ENCODE peak calls at places on chromosomes 11 and 22, in eight cellular contexts. One of them, this sample, is unnamed.

GRCh38 chr11:42768576-42768975 is 543.2 kb upstream of the API5 start:
- DNase-seq in HAP-1: no peak
- DNase-seq in GM12865: no peak
- DNase-seq in cardiac muscle cell: no peak
- DNase-seq in ELF-1: no peak
- DNase-seq in tibial artery: no peak
- DNase-seq in heart right ventricle: no peak
- DNase-seq in activated gamma-delta T cell: no peak
- DNase-seq in this sample: no peak

GRCh38 chr11:105732611-105733010 is 122.7 kb downstream of the GRIA4 start:
- DNase-seq in HAP-1: no peak
- DNase-seq in GM12865: no peak
- DNase-seq in cardiac muscle cell: no peak
- DNase-seq in ELF-1: no peak
- DNase-seq in tibial artery: no peak
- DNase-seq in heart right ventricle: no peak
- DNase-seq in activated gamma-delta T cell: no peak
- DNase-seq in this sample: no peak

GRCh38 chr11:122847437-122847836 is 9.1 kb downstream of the CRTAM start:
- DNase-seq in HAP-1: no peak
- DNase-seq in GM12865: no peak
- DNase-seq in cardiac muscle cell: no peak
- DNase-seq in ELF-1: no peak
- DNase-seq in tibial artery: no peak
- DNase-seq in heart right ventricle: no peak
- DNase-seq in activated gamma-delta T cell: no peak
- DNase-seq in this sample: no peak

GRCh38 chr11:2142762-2143202 is 3.6 kb upstream of the IGF2 start:
- DNase-seq in HAP-1: no peak
- DNase-seq in GM12865: peak
- DNase-seq in cardiac muscle cell: peak
- DNase-seq in ELF-1: no peak
- DNase-seq in tibial artery: no peak
- DNase-seq in heart right ventricle: no peak
- DNase-seq in activated gamma-delta T cell: no peak
- DNase-seq in this sample: no peak

GRCh38 chr11:35040221-35040942 is 98.6 kb upstream of the CD44 start:
- DNase-seq in HAP-1: no peak
- DNase-seq in GM12865: peak
- DNase-seq in cardiac muscle cell: peak
- DNase-seq in ELF-1: no peak
- DNase-seq in tibial artery: no peak
- DNase-seq in heart right ventricle: no peak
- DNase-seq in activated gamma-delta T cell: no peak
- DNase-seq in this sample: no peak

GRCh38 chr11:120335596-120335927 is 651 bp upstream of the ARHGEF12 start:
- DNase-seq in HAP-1: peak
- DNase-seq in GM12865: no peak
- DNase-seq in cardiac muscle cell: peak
- DNase-seq in ELF-1: no peak
- DNase-seq in tibial artery: peak
- DNase-seq in heart right ventricle: no peak
- DNase-seq in activated gamma-delta T cell: no peak
- DNase-seq in this sample: no peak

GRCh38 chr11:128052912-128053641 is 534.3 kb downstream of the ETS1 start:
- DNase-seq in HAP-1: no peak
- DNase-seq in GM12865: no peak
- DNase-seq in cardiac muscle cell: peak
- DNase-seq in ELF-1: no peak
- DNase-seq in tibial artery: no peak
- DNase-seq in heart right ventricle: no peak
- DNase-seq in activated gamma-delta T cell: no peak
- DNase-seq in this sample: no peak

GRCh38 chr11:117837791-117838190 is 13.2 kb upstream of the FXYD2 start:
- DNase-seq in HAP-1: no peak
- DNase-seq in GM12865: no peak
- DNase-seq in cardiac muscle cell: no peak
- DNase-seq in ELF-1: no peak
- DNase-seq in tibial artery: no peak
- DNase-seq in heart right ventricle: peak
- DNase-seq in activated gamma-delta T cell: no peak
- DNase-seq in this sample: peak

GRCh38 chr11:38824573-38824972 is 2226.5 kb upstream of the RAG2 start:
- DNase-seq in HAP-1: peak
- DNase-seq in GM12865: peak
- DNase-seq in cardiac muscle cell: peak
- DNase-seq in ELF-1: peak
- DNase-seq in tibial artery: no peak
- DNase-seq in heart right ventricle: no peak
- DNase-seq in activated gamma-delta T cell: no peak
- DNase-seq in this sample: no peak

GRCh38 chr11:1838426-1839131 is at the start of gene TNNI2:
- DNase-seq in HAP-1: no peak
- DNase-seq in GM12865: no peak
- DNase-seq in cardiac muscle cell: no peak
- DNase-seq in ELF-1: no peak
- DNase-seq in tibial artery: no peak
- DNase-seq in heart right ventricle: no peak
- DNase-seq in activated gamma-delta T cell: no peak
- DNase-seq in this sample: no peak

GRCh38 chr11:76207642-76208378 is 1.5 kb upstream of the WNT11 start:
- DNase-seq in HAP-1: peak
- DNase-seq in GM12865: peak
- DNase-seq in cardiac muscle cell: peak
- DNase-seq in ELF-1: peak
- DNase-seq in tibial artery: peak
- DNase-seq in heart right ventricle: peak
- DNase-seq in activated gamma-delta T cell: peak
- DNase-seq in this sample: peak

GRCh38 chr11:67277231-67277961 is 11.1 kb downstream of the GRK2 start:
- DNase-seq in HAP-1: peak
- DNase-seq in GM12865: peak
- DNase-seq in cardiac muscle cell: peak
- DNase-seq in ELF-1: peak
- DNase-seq in tibial artery: peak
- DNase-seq in heart right ventricle: peak
- DNase-seq in activated gamma-delta T cell: peak
- DNase-seq in this sample: peak

GRCh38 chr11:126586303-126586627 is 230.8 kb downstream of the ST3GAL4 start:
- DNase-seq in HAP-1: no peak
- DNase-seq in GM12865: no peak
- DNase-seq in cardiac muscle cell: no peak
- DNase-seq in ELF-1: peak
- DNase-seq in tibial artery: no peak
- DNase-seq in heart right ventricle: no peak
- DNase-seq in activated gamma-delta T cell: no peak
- DNase-seq in this sample: no peak

GRCh38 chr22:44099696-44100095 is 75.6 kb downstream of the PARVB start:
- DNase-seq in HAP-1: no peak
- DNase-seq in GM12865: no peak
- DNase-seq in cardiac muscle cell: no peak
- DNase-seq in ELF-1: no peak
- DNase-seq in tibial artery: no peak
- DNase-seq in heart right ventricle: no peak
- DNase-seq in activated gamma-delta T cell: no peak
- DNase-seq in this sample: peak

GRCh38 chr11:130636672-130637463 is 188.4 kb downstream of the ADAMTS15 start:
- DNase-seq in HAP-1: no peak
- DNase-seq in GM12865: peak
- DNase-seq in cardiac muscle cell: peak
- DNase-seq in ELF-1: no peak
- DNase-seq in tibial artery: no peak
- DNase-seq in heart right ventricle: no peak
- DNase-seq in activated gamma-delta T cell: no peak
- DNase-seq in this sample: no peak

GRCh38 chr11:109864834-109865557 is 228.2 kb upstream of the ZC3H12C start:
- DNase-seq in HAP-1: no peak
- DNase-seq in GM12865: peak
- DNase-seq in cardiac muscle cell: peak
- DNase-seq in ELF-1: no peak
- DNase-seq in tibial artery: no peak
- DNase-seq in heart right ventricle: no peak
- DNase-seq in activated gamma-delta T cell: no peak
- DNase-seq in this sample: no peak

GRCh38 chr22:19760652-19761002 is at the start of gene TBX1:
- DNase-seq in HAP-1: no peak
- DNase-seq in GM12865: no peak
- DNase-seq in cardiac muscle cell: no peak
- DNase-seq in ELF-1: no peak
- DNase-seq in tibial artery: no peak
- DNase-seq in heart right ventricle: no peak
- DNase-seq in activated gamma-delta T cell: no peak
- DNase-seq in this sample: no peak

GRCh38 chr11:109347304-109347703 is 74.7 kb upstream of the C11orf87 start:
- DNase-seq in HAP-1: no peak
- DNase-seq in GM12865: no peak
- DNase-seq in cardiac muscle cell: no peak
- DNase-seq in ELF-1: no peak
- DNase-seq in tibial artery: no peak
- DNase-seq in heart right ventricle: no peak
- DNase-seq in activated gamma-delta T cell: no peak
- DNase-seq in this sample: peak

GRCh38 chr11:30346068-30346688 is 23.3 kb downstream of the ARL14EP start:
- DNase-seq in HAP-1: peak
- DNase-seq in GM12865: peak
- DNase-seq in cardiac muscle cell: peak
- DNase-seq in ELF-1: no peak
- DNase-seq in tibial artery: no peak
- DNase-seq in heart right ventricle: peak
- DNase-seq in activated gamma-delta T cell: no peak
- DNase-seq in this sample: no peak

GRCh38 chr11:102831128-102831708 is 12.2 kb downstream of the MMP3 start:
- DNase-seq in HAP-1: no peak
- DNase-seq in GM12865: peak
- DNase-seq in cardiac muscle cell: peak
- DNase-seq in ELF-1: peak
- DNase-seq in tibial artery: no peak
- DNase-seq in heart right ventricle: no peak
- DNase-seq in activated gamma-delta T cell: no peak
- DNase-seq in this sample: no peak

GRCh38 chr11:119155733-119156492 is 7.1 kb downstream of the ABCG4 start:
- DNase-seq in HAP-1: no peak
- DNase-seq in GM12865: peak
- DNase-seq in cardiac muscle cell: no peak
- DNase-seq in ELF-1: peak
- DNase-seq in tibial artery: no peak
- DNase-seq in heart right ventricle: no peak
- DNase-seq in activated gamma-delta T cell: no peak
- DNase-seq in this sample: no peak

GRCh38 chr11:126190792-126191191 is 20.7 kb downstream of the RPUSD4 start:
- DNase-seq in HAP-1: no peak
- DNase-seq in GM12865: no peak
- DNase-seq in cardiac muscle cell: no peak
- DNase-seq in ELF-1: peak
- DNase-seq in tibial artery: no peak
- DNase-seq in heart right ventricle: no peak
- DNase-seq in activated gamma-delta T cell: no peak
- DNase-seq in this sample: no peak

GRCh38 chr22:26718905-26719304 is 61.5 kb downstream of the MIAT start:
- DNase-seq in HAP-1: no peak
- DNase-seq in GM12865: no peak
- DNase-seq in cardiac muscle cell: peak
- DNase-seq in ELF-1: no peak
- DNase-seq in tibial artery: no peak
- DNase-seq in heart right ventricle: no peak
- DNase-seq in activated gamma-delta T cell: no peak
- DNase-seq in this sample: no peak

GRCh38 chr22:38755911-38756532 is at the start of gene SUN2:
- DNase-seq in HAP-1: peak
- DNase-seq in GM12865: peak
- DNase-seq in cardiac muscle cell: peak
- DNase-seq in ELF-1: peak
- DNase-seq in tibial artery: peak
- DNase-seq in heart right ventricle: peak
- DNase-seq in activated gamma-delta T cell: peak
- DNase-seq in this sample: peak